ENCODE peak calls at places on chromosome 19, in eight cellular contexts. Q, B, U, Z, A, G, R and C are unnamed samples.

GRCh38 chr19:43316591-43317319 is 36.7 kb upstream of the CD177 start:
- DNase-seq in U (no peak), G (peak), Z (no peak), B (peak), R (no peak), A (no peak), Q (no peak), C (no peak)

GRCh38 chr19:12194827-12195500 is 32.1 kb downstream of the ZNF136 start:
- DNase-seq in Z (peak), Q (peak), A (peak), G (peak), B (peak), U (peak), R (peak), C (peak)

GRCh38 chr19:14475251-14476073 is at the start of gene PTGER1:
- DNase-seq in Z (no peak), G (no peak), B (peak), U (no peak), Q (peak), R (no peak), A (no peak), C (no peak)

GRCh38 chr19:54339646-54340358 is 840 bp upstream of the LILRA4 start:
- DNase-seq in R (peak), Z (no peak), B (no peak), U (no peak), Q (no peak), A (no peak), G (no peak), C (no peak)

GRCh38 chr19:16376649-16377048 is 52.0 kb downstream of the KLF2 start:
- DNase-seq in G (no peak), R (no peak), Z (no peak), B (no peak), A (peak), U (peak), Q (peak), C (no peak)

GRCh38 chr19:30857388-30857787 is 485.2 kb downstream of the ZNF536 start:
- DNase-seq in A (no peak), G (no peak), Q (no peak), B (no peak), Z (no peak), U (no peak), R (peak), C (no peak)

GRCh38 chr19:2602391-2603181 is 99.9 kb downstream of the GNG7 start:
- DNase-seq in G (peak), A (no peak), R (peak), B (peak), Q (no peak), U (no peak), Z (peak), C (peak)

GRCh38 chr19:7742575-7742974 is 4.8 kb downstream of the CD209 start:
- DNase-seq in Z (no peak), B (no peak), R (no peak), A (no peak), U (no peak), G (no peak), Q (no peak), C (no peak)

GRCh38 chr19:14164724-14165493 is 28.5 kb upstream of the ASF1B start:
- DNase-seq in U (no peak), B (no peak), R (no peak), A (no peak), G (no peak), Z (no peak), Q (no peak), C (no peak)

GRCh38 chr19:43439183-43440063 is 24.7 kb downstream of the TEX101 start:
- DNase-seq in Q (peak), U (peak), Z (no peak), B (no peak), R (no peak), A (peak), G (peak), C (no peak)

GRCh38 chr19:31185261-31185660 is 164.0 kb downstream of the TSHZ3 start:
- DNase-seq in Q (no peak), B (no peak), A (no peak), Z (no peak), R (peak), U (no peak), G (peak), C (no peak)

GRCh38 chr19:32380269-32380668 is 25.3 kb upstream of the DPY19L3 start:
- DNase-seq in Z (no peak), G (no peak), A (no peak), R (no peak), Q (no peak), B (no peak), U (no peak), C (no peak)

GRCh38 chr19:2089001-2089711 is 7.0 kb downstream of the MOB3A start:
- DNase-seq in A (no peak), R (no peak), G (peak), U (no peak), B (peak), Q (no peak), Z (no peak), C (no peak)

GRCh38 chr19:17307876-17308377 is 1.4 kb upstream of the DDA1 start:
- DNase-seq in B (no peak), Q (no peak), Z (no peak), G (no peak), A (no peak), R (no peak), U (no peak), C (no peak)

GRCh38 chr19:48635966-48636858 is 967 bp downstream of the DBP start:
- DNase-seq in G (no peak), Z (no peak), B (no peak), Q (peak), R (peak), A (no peak), U (no peak), C (no peak)

GRCh38 chr19:30535011-30535410 is 162.8 kb downstream of the ZNF536 start:
- DNase-seq in G (no peak), Z (no peak), Q (no peak), U (no peak), R (peak), A (no peak), B (no peak), C (no peak)

GRCh38 chr19:14492756-14493337 is 3.1 kb downstream of the GIPC1 start:
- DNase-seq in B (no peak), G (no peak), Z (no peak), Q (no peak), R (no peak), A (no peak), U (no peak), C (no peak)

GRCh38 chr19:34365463-34366401 is 736 bp downstream of the GPI start:
- DNase-seq in A (no peak), U (no peak), B (peak), G (peak), R (peak), Z (peak), Q (no peak), C (peak)